ENCODE peak calls at places on chromosome 14, in seven cellular contexts. Q is ovary, Y is lower lobe of right lung, U is activated B cell treated with CpG ODN at 0.5 μM for 24 hours, M is mucosa of descending colon, X is foreskin fibroblast, I is HFF-Myc. R is an unnamed sample.

GRCh38 chr14:33714527-33715222 is 236.2 kb downstream of the EGLN3 start:
- DNase-seq in Q (no peak), Y (no peak), U (no peak), M (no peak), X (peak), I (no peak), R (no peak)

GRCh38 chr14:51006781-51007211 is 62.5 kb upstream of the PYGL start:
- DNase-seq in Q (no peak), Y (no peak), U (no peak), M (no peak), X (peak), I (peak), R (no peak)

GRCh38 chr14:51860836-51861583 is 598 bp downstream of the GNG2 start:
- DNase-seq in Q (no peak), Y (no peak), U (no peak), M (no peak), X (no peak), I (no peak), R (no peak)

GRCh38 chr14:64800000-64800399 is 79.7 kb downstream of the SPTB start:
- DNase-seq in Q (no peak), Y (peak), U (no peak), M (no peak), X (peak), I (no peak), R (no peak)

GRCh38 chr14:67940476-67940875 is 120.9 kb downstream of the RAD51B start:
- DNase-seq in Q (no peak), Y (no peak), U (no peak), M (no peak), X (peak), I (no peak), R (no peak)

GRCh38 chr14:33704486-33704885 is 246.4 kb downstream of the EGLN3 start:
- DNase-seq in Q (no peak), Y (no peak), U (no peak), M (no peak), X (no peak), I (no peak), R (no peak)

GRCh38 chr14:27186048-27186447 is 588.2 kb upstream of the NOVA1 start:
- DNase-seq in Q (no peak), Y (no peak), U (no peak), M (no peak), X (no peak), I (no peak), R (no peak)

GRCh38 chr14:71739273-71739990 is 192.8 kb upstream of the RGS6 start:
- DNase-seq in Q (no peak), Y (no peak), U (no peak), M (no peak), X (no peak), I (no peak), R (no peak)

GRCh38 chr14:39426605-39427004 is 5.6 kb downstream of the FBXO33 start:
- DNase-seq in Q (no peak), Y (no peak), U (no peak), M (no peak), X (peak), I (peak), R (no peak)

GRCh38 chr14:92759679-92760523 is 11.5 kb upstream of the LGMN start:
- DNase-seq in Q (no peak), Y (no peak), U (no peak), M (no peak), X (no peak), I (no peak), R (no peak)

GRCh38 chr14:105748204-105748578 is 221.8 kb downstream of the TMEM121 start:
- DNase-seq in Q (no peak), Y (peak), U (no peak), M (peak), X (no peak), I (no peak), R (no peak)

GRCh38 chr14:52700701-52701172 is 5.4 kb upstream of the ERO1A start:
- DNase-seq in Q (no peak), Y (no peak), U (no peak), M (no peak), X (peak), I (no peak), R (no peak)

GRCh38 chr14:28052251-28052650 is 714.3 kb upstream of the FOXG1 start:
- DNase-seq in Q (no peak), Y (no peak), U (no peak), M (no peak), X (no peak), I (no peak), R (no peak)

GRCh38 chr14:74508292-74508731 is 14.7 kb downstream of the ISCA2 start:
- DNase-seq in Q (no peak), Y (no peak), U (no peak), M (no peak), X (no peak), I (no peak), R (no peak)

GRCh38 chr14:79011091-79011919 is 841.1 kb downstream of the NRXN3 start:
- DNase-seq in Q (no peak), Y (no peak), U (no peak), M (no peak), X (peak), I (no peak), R (no peak)

GRCh38 chr14:64815257-64815656 is 64.5 kb downstream of the SPTB start:
- DNase-seq in Q (no peak), Y (no peak), U (no peak), M (no peak), X (no peak), I (no peak), R (no peak)

GRCh38 chr14:38578278-38578681 is 322.4 kb upstream of the CLEC14A start:
- DNase-seq in Q (no peak), Y (no peak), U (no peak), M (no peak), X (no peak), I (no peak), R (no peak)

GRCh38 chr14:104341532-104342434 is 203.4 kb downstream of the KIF26A start:
- DNase-seq in Q (peak), Y (peak), U (no peak), M (peak), X (no peak), I (no peak), R (peak)

GRCh38 chr14:90777830-90778467 is 38.3 kb downstream of the TTC7B start:
- DNase-seq in Q (no peak), Y (peak), U (no peak), M (no peak), X (no peak), I (no peak), R (no peak)

GRCh38 chr14:52446355-52446754 is 106.0 kb downstream of the TXNDC16 start:
- DNase-seq in Q (no peak), Y (no peak), U (no peak), M (no peak), X (no peak), I (no peak), R (no peak)

GRCh38 chr14:90276627-90277367 is 20.4 kb downstream of the PSMC1 start:
- DNase-seq in Q (no peak), Y (peak), U (no peak), M (no peak), X (no peak), I (no peak), R (no peak)

GRCh38 chr14:82412545-82412944 is 878.9 kb upstream of the SEL1L start:
- DNase-seq in Q (no peak), Y (no peak), U (no peak), M (no peak), X (no peak), I (no peak), R (no peak)

GRCh38 chr14:50082784-50083466 is 33.4 kb downstream of the VCPKMT start:
- DNase-seq in Q (no peak), Y (no peak), U (peak), M (peak), X (no peak), I (no peak), R (no peak)

GRCh38 chr14:69749956-69750355 is 17.0 kb upstream of the SRSF5 start:
- DNase-seq in Q (no peak), Y (no peak), U (no peak), M (no peak), X (no peak), I (no peak), R (no peak)

GRCh38 chr14:30291216-30291615 is 267.7 kb upstream of the G2E3 start:
- DNase-seq in Q (no peak), Y (no peak), U (no peak), M (no peak), X (peak), I (no peak), R (no peak)

GRCh38 chr14:72745546-72745945 is 148.4 kb downstream of the DPF3 start:
- DNase-seq in Q (peak), Y (no peak), U (no peak), M (no peak), X (peak), I (no peak), R (peak)

GRCh38 chr14:69610020-69610858 is 1.2 kb upstream of the SUSD6 start:
- DNase-seq in Q (no peak), Y (no peak), U (no peak), M (no peak), X (no peak), I (no peak), R (no peak)

GRCh38 chr14:63650336-63650952 is 8.8 kb upstream of the WDR89 start:
- DNase-seq in Q (no peak), Y (peak), U (no peak), M (no peak), X (no peak), I (no peak), R (no peak)

GRCh38 chr14:73462815-73463214 is 4.5 kb upstream of the NUMB start:
- DNase-seq in Q (no peak), Y (no peak), U (no peak), M (no peak), X (no peak), I (no peak), R (no peak)

GRCh38 chr14:70649803-70650202 is 8.1 kb downstream of the TTC9 start:
- DNase-seq in Q (no peak), Y (no peak), U (no peak), M (no peak), X (no peak), I (no peak), R (no peak)

GRCh38 chr14:68097727-68098126 is 278.1 kb downstream of the RAD51B start:
- DNase-seq in Q (no peak), Y (no peak), U (no peak), M (no peak), X (no peak), I (no peak), R (no peak)

GRCh38 chr14:75119056-75119455 is 7.8 kb downstream of the NEK9 start:
- DNase-seq in Q (no peak), Y (no peak), U (no peak), M (no peak), X (no peak), I (no peak), R (no peak)

GRCh38 chr14:39247256-39247655 is 13.5 kb downstream of the MIA2 start:
- DNase-seq in Q (no peak), Y (no peak), U (no peak), M (no peak), X (peak), I (no peak), R (no peak)

DNA sequence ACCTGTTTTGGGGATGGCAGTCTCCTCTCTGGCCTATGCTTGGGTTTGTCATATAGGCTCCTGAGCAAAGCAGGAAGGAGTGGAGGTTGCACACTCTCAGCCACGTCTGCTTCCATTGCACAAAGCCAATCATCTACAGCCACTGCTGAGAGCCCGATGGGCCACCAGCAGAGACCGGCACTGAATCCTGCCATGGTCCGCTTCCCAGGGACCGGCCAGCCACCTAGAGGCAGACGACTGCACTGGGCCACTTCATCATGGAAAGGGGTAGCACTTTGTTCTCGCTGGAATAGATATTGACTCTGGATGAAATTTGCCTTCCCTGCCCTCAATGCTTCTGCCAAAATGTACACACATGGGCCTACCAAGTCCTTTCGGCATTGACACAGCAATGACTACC is 22.3 kb downstream of the DLK1 start:
- DNase-seq in Q (no peak), Y (no peak), U (no peak), M (no peak), X (no peak), I (no peak), R (no peak)
- TF ChIP-seq CTCF in Q (no peak), Y (no peak), U (no peak), M (no peak), X (no peak), I (no peak), R (no peak)

DNA sequence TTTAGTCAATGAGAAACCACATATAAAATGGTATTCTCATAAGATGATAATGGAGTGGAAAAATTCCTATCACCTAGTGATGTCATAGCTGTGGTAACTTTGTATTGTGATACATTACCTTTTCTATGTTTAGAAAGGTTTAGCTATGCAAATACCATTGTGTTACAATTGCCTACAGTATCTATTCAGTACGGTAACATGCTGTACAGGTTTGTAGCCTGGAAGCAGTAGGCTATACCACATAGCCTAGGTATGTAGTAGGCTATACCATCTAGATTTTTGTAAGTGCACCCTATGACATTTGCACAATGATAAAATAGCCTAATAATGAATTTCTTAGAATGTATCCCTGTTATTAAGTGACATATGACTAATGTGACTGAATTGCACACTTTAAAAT is 50.5 kb upstream of the CCDC196 start:
- DNase-seq in Q (no peak), Y (no peak), U (no peak), M (no peak), X (no peak), I (no peak), R (no peak)
- TF ChIP-seq CTCF in Q (no peak), Y (no peak), U (no peak), M (no peak), X (no peak), I (no peak), R (no peak)

GRCh38 chr14:102501751-102502315 is 7.7 kb downstream of the ANKRD9 start:
- DNase-seq in Q (no peak), Y (no peak), U (no peak), M (no peak), X (no peak), I (no peak), R (no peak)
- TF ChIP-seq CTCF in Q (no peak), Y (no peak), U (no peak), M (no peak), X (no peak), I (peak), R (no peak)

GRCh38 chr14:100152091-100152490 is 7.4 kb downstream of the DEGS2 start:
- DNase-seq in Q (no peak), Y (no peak), U (no peak), M (no peak), X (no peak), I (no peak), R (no peak)
- TF ChIP-seq CTCF in Q (no peak), Y (no peak), U (no peak), M (no peak), X (no peak), I (no peak), R (no peak)

DNA sequence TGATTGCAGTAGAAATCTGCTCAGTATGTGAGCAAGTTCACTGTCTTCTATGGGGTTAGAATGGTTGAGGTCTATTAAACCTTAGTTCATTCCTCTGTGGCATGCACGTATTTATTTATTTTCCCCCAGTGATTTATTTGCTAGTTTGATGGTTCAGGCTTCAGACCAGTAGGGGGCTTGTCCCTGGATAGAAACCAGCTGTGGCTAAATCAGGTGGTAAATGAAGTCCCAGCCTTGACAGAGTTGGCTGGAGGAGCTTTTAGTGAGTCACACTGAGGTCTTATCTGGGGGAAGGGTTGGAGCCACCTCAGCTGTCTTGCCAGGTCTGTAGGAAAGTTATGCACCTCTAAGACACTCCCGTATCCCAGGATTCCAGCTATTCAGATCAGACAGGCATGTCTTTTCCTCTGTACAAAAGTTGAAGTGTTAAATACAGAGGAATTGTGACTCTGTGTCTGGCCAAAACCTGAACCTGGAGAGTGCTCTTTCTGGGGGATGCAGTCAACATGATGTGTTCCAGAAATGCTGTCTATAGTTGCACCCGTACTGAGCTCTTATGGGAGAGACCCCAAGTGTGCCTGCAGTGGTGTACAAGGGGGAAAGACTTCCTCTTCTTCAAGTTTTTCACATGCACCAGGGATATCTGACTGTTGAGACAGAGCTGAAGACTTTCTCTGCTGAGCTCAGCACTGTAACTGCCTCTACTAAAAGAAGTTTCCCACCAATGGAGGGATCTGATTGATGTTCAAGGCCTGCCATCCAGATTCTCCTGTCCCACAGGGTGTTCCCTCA is 1322.1 kb downstream of the TMEM121 start:
- DNase-seq in Q (peak), Y (no peak), U (no peak), M (no peak), X (no peak), I (no peak), R (no peak)
- TF ChIP-seq CTCF in Q (no peak), Y (no peak), U (no peak), M (no peak), X (no peak), I (no peak), R (no peak)

GRCh38 chr14:20657216-20658211 is 16.0 kb upstream of the OR6S1 start:
- DNase-seq in Q (no peak), Y (no peak), U (no peak), M (no peak), X (no peak), I (no peak), R (no peak)
- TF ChIP-seq CTCF in Q (no peak), Y (no peak), U (no peak), M (no peak), X (no peak), I (no peak), R (no peak)

GRCh38 chr14:53791116-53791515 is 165.5 kb downstream of the BMP4 start:
- DNase-seq in Q (no peak), Y (no peak), U (no peak), M (no peak), X (no peak), I (no peak), R (no peak)
- TF ChIP-seq CTCF in Q (no peak), Y (no peak), U (no peak), M (no peak), X (no peak), I (no peak), R (no peak)

DNA sequence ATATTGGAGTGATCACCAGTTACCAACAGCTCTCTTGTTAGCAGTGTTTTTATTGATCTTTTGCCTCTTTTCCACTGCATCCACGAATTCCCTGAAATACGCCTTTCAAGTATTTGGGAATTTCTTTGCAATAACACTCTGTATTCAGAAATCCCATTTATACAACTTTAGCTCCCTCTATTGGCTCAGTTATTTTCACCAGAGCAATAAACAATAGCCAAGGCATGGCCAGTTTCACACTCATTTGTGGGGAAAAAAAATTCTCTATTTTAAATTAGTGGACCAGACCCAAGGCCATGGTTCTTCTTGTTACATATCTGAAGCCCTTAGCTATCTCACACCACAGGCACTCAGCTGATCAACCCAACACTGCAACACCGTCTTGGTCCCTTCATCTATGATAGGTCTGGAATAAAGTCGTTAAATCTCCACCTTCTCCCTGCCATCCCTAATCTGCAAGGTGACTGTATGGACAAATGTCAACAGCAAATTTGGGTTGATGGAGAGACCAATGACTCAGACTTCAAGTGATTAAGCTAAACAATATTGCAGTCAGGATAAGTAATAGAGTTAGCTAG is 92.4 kb upstream of the TMEM260 start:
- DNase-seq in Q (no peak), Y (no peak), U (no peak), M (no peak), X (peak), I (no peak), R (no peak)
- TF ChIP-seq CTCF in Q (no peak), Y (peak), U (no peak), M (no peak), X (peak), I (peak), R (peak)

DNA sequence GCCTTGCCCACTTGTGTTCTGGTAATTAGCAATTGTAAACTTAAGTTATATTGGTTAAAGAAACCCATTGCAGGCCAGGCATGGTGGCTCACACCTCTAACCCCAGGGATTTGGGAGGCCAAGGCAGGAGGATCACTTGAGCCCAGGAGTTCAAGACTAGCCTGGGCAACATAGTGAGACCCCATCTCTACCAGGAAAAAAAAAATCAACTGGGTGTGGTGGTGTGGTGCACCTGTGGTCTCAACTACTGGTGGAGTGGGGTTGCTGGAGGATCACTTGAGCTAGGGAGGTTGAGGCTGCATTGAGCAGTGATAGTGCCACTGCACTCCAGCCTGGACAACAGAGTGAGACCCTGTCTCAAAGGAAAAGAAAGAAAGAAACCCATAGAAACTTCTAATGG is 13.7 kb downstream of the YY1 start:
- DNase-seq in Q (no peak), Y (no peak), U (no peak), M (no peak), X (no peak), I (no peak), R (no peak)
- TF ChIP-seq CTCF in Q (no peak), Y (no peak), U (no peak), M (no peak), X (no peak), I (no peak), R (no peak)

DNA sequence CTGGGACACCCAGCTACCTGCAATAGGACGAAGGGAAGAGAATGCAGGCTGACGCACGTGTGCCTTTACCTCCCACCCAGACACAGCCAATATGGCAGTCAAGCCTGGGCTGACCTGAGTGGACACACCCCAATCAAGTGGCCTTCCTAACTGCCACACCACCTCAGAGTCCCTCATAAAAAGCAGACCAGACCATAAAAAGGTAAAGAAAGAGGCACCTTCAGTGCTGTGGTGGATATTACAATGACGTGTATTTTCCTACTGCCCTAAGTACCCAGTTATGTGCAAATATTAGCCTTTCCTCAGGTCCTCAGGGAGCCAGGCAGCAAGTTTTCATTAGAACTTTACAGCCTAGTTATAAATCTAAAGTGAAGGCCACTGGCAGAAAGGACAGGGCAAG is 75.8 kb downstream of the KCNK10 start:
- DNase-seq in Q (no peak), Y (no peak), U (no peak), M (no peak), X (no peak), I (no peak), R (no peak)
- TF ChIP-seq CTCF in Q (no peak), Y (no peak), U (no peak), M (no peak), X (no peak), I (no peak), R (no peak)